ENCODE peak calls at places on chromosomes 3 and 15, in six cellular contexts. P is GM23338; M is midbrain; G is glutamatergic neuron; A is HL-60; D is stimulated activated CD8-positive, alpha-beta memory T cell treated with anti-CD3 and anti-CD28 coated beads, Interleukin-4, amount 100 ng/mL, for 1 hour. F is an unnamed sample.

GRCh38 chr3:114144909-114145688 is 33.8 kb downstream of the DRD3 start:
- DNase-seq in P (no peak), M (no peak), G (no peak), A (no peak), D (no peak), F (no peak)

GRCh38 chr15:70669966-70670658 is 93.2 kb downstream of the UACA start:
- DNase-seq in P (no peak), M (no peak), G (no peak), A (no peak), D (no peak), F (no peak)

GRCh38 chr15:65460948-65461347 is 38.2 kb upstream of the IGDCC4 start:
- DNase-seq in P (no peak), M (no peak), G (no peak), A (no peak), D (no peak), F (no peak)

GRCh38 chr3:150384517-150385212 is 23.4 kb upstream of the TSC22D2 start:
- DNase-seq in P (peak; percentile 89), M (peak; percentile 34), G (peak; percentile 40), A (peak; percentile 80), D (no peak), F (no peak)

GRCh38 chr3:158347966-158348365 is 223.0 kb upstream of the MLF1 start:
- DNase-seq in P (no peak), M (no peak), G (no peak), A (no peak), D (no peak), F (no peak)

GRCh38 chr15:61003683-61004299 is 225.3 kb downstream of the RORA start:
- DNase-seq in P (peak; percentile 67), M (peak; percentile 11), G (no peak), A (no peak), D (no peak), F (no peak)

GRCh38 chr3:72490688-72491430 is 357.4 kb downstream of the SHQ1 start:
- DNase-seq in P (peak; percentile 63), M (no peak), G (no peak), A (no peak), D (no peak), F (no peak)

GRCh38 chr3:31550452-31551251 is 17.9 kb downstream of the STT3B start:
- DNase-seq in P (peak; percentile 51), M (peak; percentile 31), G (no peak), A (no peak), D (no peak), F (no peak)

GRCh38 chr3:8656240-8656639 is 11.6 kb upstream of the SSUH2 start:
- DNase-seq in P (no peak), M (no peak), G (no peak), A (no peak), D (no peak), F (no peak)

GRCh38 chr3:157755254-157755653 is 252.0 kb upstream of the VEPH1 start:
- DNase-seq in P (peak; percentile 64), M (no peak), G (no peak), A (no peak), D (no peak), F (no peak)

GRCh38 chr3:159858650-159859049 is 130.0 kb upstream of the IL12A start:
- DNase-seq in P (no peak), M (no peak), G (no peak), A (no peak), D (no peak), F (no peak)

GRCh38 chr3:71228156-71228885 is 355.2 kb downstream of the FOXP1 start:
- DNase-seq in P (no peak), M (no peak), G (no peak), A (no peak), D (no peak), F (no peak)

GRCh38 chr15:101087172-101087769 is 164.6 kb downstream of the CHSY1 start:
- DNase-seq in P (no peak), M (no peak), G (no peak), A (no peak), D (no peak), F (no peak)

GRCh38 chr3:46634856-46635255 is 22.5 kb downstream of the FAM240A start:
- DNase-seq in P (no peak), M (no peak), G (no peak), A (no peak), D (no peak), F (no peak)

GRCh38 chr3:69776926-69777581 is 37.8 kb downstream of the MITF start:
- DNase-seq in P (no peak), M (no peak), G (no peak), A (no peak), D (no peak), F (peak; percentile 17)

GRCh38 chr15:69060744-69061143 is 46.2 kb downstream of the NOX5 start:
- DNase-seq in P (no peak), M (no peak), G (no peak), A (no peak), D (no peak), F (no peak)

GRCh38 chr3:16770021-16770420 is 114.7 kb upstream of the PLCL2 start:
- DNase-seq in P (no peak), M (no peak), G (no peak), A (no peak), D (no peak), F (no peak)

GRCh38 chr3:72288955-72289707 is 504.2 kb upstream of the PROK2 start:
- DNase-seq in P (peak; percentile 20), M (peak; percentile 74), G (no peak), A (no peak), D (no peak), F (no peak)

GRCh38 chr15:95174281-95174680 is 942.9 kb downstream of the MCTP2 start:
- DNase-seq in P (no peak), M (no peak), G (no peak), A (no peak), D (no peak), F (no peak)

GRCh38 chr3:24373198-24373959 is 121.3 kb downstream of the THRB start:
- DNase-seq in P (no peak), M (no peak), G (no peak), A (no peak), D (no peak), F (no peak)

GRCh38 chr15:61518191-61518950 is 289.3 kb upstream of the RORA start:
- DNase-seq in P (no peak), M (no peak), G (no peak), A (no peak), D (no peak), F (no peak)